ENCODE peak calls at places on chromosomes 13 and 19, in five cellular contexts. H, W, C, R and L are unnamed samples.

GRCh38 chr19:40771101-40771539 is 4.2 kb upstream of the MIA start:
- DNase-seq in H (no peak), R (no peak), C (no peak), W (no peak), L (no peak)

GRCh38 chr19:46408611-46409039 is 4.7 kb downstream of the CCDC8 start:
- DNase-seq in W (peak; percentile 82), R (peak; percentile 83), C (no peak), H (no peak), L (peak; percentile 74)

GRCh38 chr13:111247552-111247951 is 72.9 kb upstream of the TEX29 start:
- DNase-seq in R (no peak), H (no peak), C (no peak), W (no peak), L (no peak)

GRCh38 chr13:99280166-99280565 is 22.0 kb upstream of the GPR18 start:
- DNase-seq in H (no peak), C (no peak), R (no peak), W (no peak), L (no peak)

GRCh38 chr19:34120846-34121639 is 51.3 kb upstream of the LSM14A start:
- DNase-seq in W (no peak), C (no peak), R (no peak), H (no peak), L (no peak)

GRCh38 chr19:38394488-38394887 is 6.0 kb downstream of the SPRED3 start:
- DNase-seq in C (no peak), W (no peak), R (no peak), H (no peak), L (no peak)

GRCh38 chr13:23949200-23949599 is 51.9 kb upstream of the C1QTNF9B start:
- DNase-seq in W (no peak), C (no peak), H (no peak), R (no peak), L (no peak)

GRCh38 chr13:69485991-69486592 is 621.5 kb upstream of the ATXN8OS start:
- DNase-seq in R (no peak), H (no peak), W (no peak), C (no peak), L (no peak)

GRCh38 chr13:41916173-41916954 is 44.5 kb downstream of the VWA8 start:
- DNase-seq in W (no peak), H (no peak), R (no peak), C (peak; percentile 33), L (no peak)

GRCh38 chr19:3358919-3359849 is 7.2 kb upstream of the NFIC start:
- DNase-seq in W (peak; percentile 69), C (peak; percentile 44), H (peak; percentile 65), R (peak; percentile 65), L (no peak)

GRCh38 chr19:48663667-48664066 is 9.2 kb downstream of the NTN5 start:
- DNase-seq in W (no peak), R (no peak), C (no peak), H (no peak), L (no peak)

GRCh38 chr19:22257916-22258315 is 28.3 kb upstream of the ZNF729 start:
- DNase-seq in W (no peak), R (no peak), C (no peak), H (no peak), L (no peak)

GRCh38 chr13:36763322-36763721 is 55.7 kb upstream of the RFXAP start:
- DNase-seq in H (no peak), C (no peak), W (no peak), R (no peak), L (no peak)

GRCh38 chr19:49654581-49654980 is 11.1 kb downstream of the IRF3 start:
- DNase-seq in W (no peak), C (no peak), R (no peak), H (no peak), L (no peak)

GRCh38 chr13:42393573-42394360 is 121.8 kb downstream of the AKAP11 start:
- DNase-seq in R (no peak), C (no peak), H (no peak), W (no peak), L (no peak)

GRCh38 chr19:4633140-4633967 is 6.0 kb upstream of the TNFAIP8L1 start:
- DNase-seq in W (peak; percentile 81), C (peak; percentile 94), H (peak; percentile 12), R (no peak), L (no peak)

GRCh38 chr19:41671481-41671880 is 16.6 kb downstream of the CEACAM7 start:
- DNase-seq in R (no peak), W (no peak), C (no peak), H (no peak), L (no peak)

GRCh38 chr19:38059897-38060296 is 152.9 kb downstream of the SIPA1L3 start:
- DNase-seq in H (no peak), R (no peak), C (no peak), W (no peak), L (no peak)

GRCh38 chr13:83048419-83048818 is 833.9 kb downstream of the SLITRK1 start:
- DNase-seq in W (no peak), H (no peak), R (no peak), C (no peak), L (no peak)

GRCh38 chr13:49308104-49308875 is 60.6 kb downstream of the CDADC1 start:
- DNase-seq in R (peak; percentile 95), W (peak; percentile 64), H (peak; percentile 45), C (no peak), L (no peak)

GRCh38 chr19:47330466-47330869 is 1.5 kb upstream of the C5AR2 start:
- DNase-seq in W (no peak), H (no peak), R (no peak), C (no peak), L (no peak)

GRCh38 chr19:45446944-45447343 is 20.9 kb upstream of the FOSB start:
- DNase-seq in C (no peak), H (no peak), R (no peak), W (no peak), L (no peak)

GRCh38 chr13:106318941-106319411 is 216.5 kb downstream of the EFNB2 start:
- DNase-seq in C (peak; percentile 93), W (peak; percentile 62), H (no peak), R (peak; percentile 21), L (no peak)

GRCh38 chr19:4738734-4739133 is 15.1 kb upstream of the DPP9 start:
- DNase-seq in R (no peak), W (no peak), C (no peak), H (no peak), L (no peak)

GRCh38 chr13:31851201-31851600 is 111.9 kb downstream of the RXFP2 start:
- DNase-seq in W (no peak), R (no peak), H (no peak), C (no peak), L (no peak)

GRCh38 chr13:27997904-27998522 is 9.5 kb upstream of the URAD start:
- DNase-seq in C (peak; percentile 16), W (no peak), H (no peak), R (no peak), L (no peak)

GRCh38 chr19:37855098-37855497 is 51.3 kb downstream of the WDR87 start:
- DNase-seq in H (peak; percentile 1), C (no peak), R (no peak), W (peak; percentile 36), L (no peak)

GRCh38 chr13:29909975-29910674 is 59.7 kb upstream of the UBL3 start:
- DNase-seq in H (no peak), W (no peak), R (no peak), C (peak; percentile 63), L (no peak)